ENCODE peak calls at places on chromosomes 5 and 9, in six cellular contexts. K, V, C, O, W and T are unnamed samples.

GRCh38 chr5:127170918-127171600 is 97.8 kb upstream of the C5orf63 start:
- DNase-seq in K (no peak), V (no peak), C (no peak), O (no peak), W (no peak), T (no peak)

GRCh38 chr5:167029488-167029887 is 1262.0 kb upstream of the WWC1 start:
- DNase-seq in K (no peak), V (no peak), C (no peak), O (no peak), W (no peak), T (no peak)

GRCh38 chr5:127072861-127073846 is at the start of gene C5orf63:
- DNase-seq in K (peak), V (peak), C (peak), O (peak), W (peak), T (peak)

GRCh38 chr9:125632321-125633115 is 74.5 kb downstream of the MAPKAP1 start:
- DNase-seq in K (no peak), V (peak), C (no peak), O (no peak), W (no peak), T (no peak)

GRCh38 chr5:148687427-148687826 is 33.1 kb upstream of the HTR4 start:
- DNase-seq in K (peak), V (peak), C (no peak), O (no peak), W (no peak), T (peak)

GRCh38 chr5:181100121-181101015 is 30.6 kb downstream of the OR2V1 start:
- DNase-seq in K (no peak), V (no peak), C (no peak), O (no peak), W (no peak), T (no peak)

GRCh38 chr9:31753756-31754155 is 630.7 kb upstream of the ACO1 start:
- DNase-seq in K (no peak), V (no peak), C (no peak), O (no peak), W (no peak), T (no peak)

GRCh38 chr5:176728810-176729209 is 81.5 kb downstream of the TSPAN17 start:
- DNase-seq in K (no peak), V (no peak), C (no peak), O (no peak), W (no peak), T (no peak)

GRCh38 chr5:122559676-122560075 is 215.2 kb upstream of the SNX2 start:
- DNase-seq in K (no peak), V (no peak), C (no peak), O (no peak), W (no peak), T (no peak)

GRCh38 chr9:132351404-132352050 is 3.3 kb downstream of the SETX start:
- DNase-seq in K (no peak), V (no peak), C (no peak), O (no peak), W (no peak), T (no peak)

GRCh38 chr9:112705773-112706427 is 12.0 kb downstream of the INIP start:
- DNase-seq in K (no peak), V (no peak), C (no peak), O (no peak), W (no peak), T (peak)

GRCh38 chr9:17625644-17626388 is 47.0 kb downstream of the SH3GL2 start:
- DNase-seq in K (no peak), V (peak), C (no peak), O (no peak), W (no peak), T (no peak)

GRCh38 chr5:128111818-128112448 is 28.4 kb downstream of the SLC12A2 start:
- DNase-seq in K (no peak), V (no peak), C (no peak), O (no peak), W (no peak), T (no peak)

GRCh38 chr5:50440651-50441478 is at the start of gene EMB:
- DNase-seq in K (peak), V (peak), C (peak), O (peak), W (no peak), T (peak)

GRCh38 chr5:9058666-9059065 is 487.2 kb downstream of the SEMA5A start:
- DNase-seq in K (no peak), V (no peak), C (no peak), O (no peak), W (no peak), T (no peak)

GRCh38 chr9:4048441-4048840 is 251.4 kb downstream of the GLIS3 start:
- DNase-seq in K (no peak), V (no peak), C (no peak), O (no peak), W (peak), T (peak)

GRCh38 chr9:111966851-111967250 is 70.2 kb downstream of the UGCG start:
- DNase-seq in K (no peak), V (no peak), C (no peak), O (no peak), W (no peak), T (peak)

GRCh38 chr9:115207003-115207837 is 89.3 kb upstream of the TNC start:
- DNase-seq in K (no peak), V (no peak), C (no peak), O (no peak), W (no peak), T (no peak)

GRCh38 chr5:61330341-61330878 is 1.6 kb upstream of the ZSWIM6 start:
- DNase-seq in K (no peak), V (peak), C (no peak), O (no peak), W (no peak), T (peak)

GRCh38 chr5:139137703-139138102 is 60.5 kb downstream of the SIL1 start:
- DNase-seq in K (no peak), V (no peak), C (no peak), O (no peak), W (no peak), T (peak)

GRCh38 chr9:135722365-135722764 is 20.4 kb downstream of the KCNT1 start:
- DNase-seq in K (no peak), V (no peak), C (no peak), O (no peak), W (no peak), T (no peak)

GRCh38 chr5:133863857-133864585 is 104.4 kb downstream of the C5orf15 start:
- DNase-seq in K (no peak), V (no peak), C (no peak), O (no peak), W (no peak), T (no peak)

GRCh38 chr5:173486355-173486754 is 130.1 kb downstream of the BOD1 start:
- DNase-seq in K (no peak), V (no peak), C (no peak), O (no peak), W (no peak), T (no peak)

GRCh38 chr5:33984671-33985124 is at the start of gene SLC45A2:
- DNase-seq in K (no peak), V (no peak), C (no peak), O (no peak), W (no peak), T (no peak)

GRCh38 chr9:137478613-137479314 is 19.6 kb upstream of the NSMF start:
- DNase-seq in K (no peak), V (no peak), C (no peak), O (no peak), W (no peak), T (no peak)

GRCh38 chr5:172659909-172660628 is 19.0 kb downstream of the NEURL1B start:
- DNase-seq in K (no peak), V (peak), C (no peak), O (no peak), W (peak), T (no peak)

GRCh38 chr9:126531035-126531571 is 82.6 kb upstream of the LMX1B start:
- DNase-seq in K (no peak), V (no peak), C (no peak), O (no peak), W (no peak), T (no peak)

GRCh38 chr5:66307647-66308257 is 163.7 kb downstream of the SREK1 start:
- DNase-seq in K (no peak), V (no peak), C (no peak), O (no peak), W (peak), T (peak)

GRCh38 chr9:133333566-133333965 is 2.4 kb downstream of the SURF6 start:
- DNase-seq in K (no peak), V (no peak), C (no peak), O (no peak), W (no peak), T (no peak)

GRCh38 chr5:172450861-172451695 is 3.2 kb downstream of the SH3PXD2B start:
- DNase-seq in K (peak), V (no peak), C (peak), O (peak), W (no peak), T (peak)